ENCODE peak calls at places on chromosomes 6 and 20, in four cellular contexts. J is mammary epithelial cell, I is cardiac muscle cell, B is GM23338. S is an unnamed sample.

GRCh38 chr6:78611886-78612480 is 255.4 kb upstream of the IRAK1BP1 start:
- DNase-seq in B (peak), I (peak), J (no peak), S (no peak)

GRCh38 chr6:170052991-170053821 is 237.7 kb downstream of the DLL1 start:
- DNase-seq in I (no peak), B (no peak), J (no peak), S (no peak)

GRCh38 chr6:131208787-131209186 is 73.5 kb downstream of the AKAP7 start:
- DNase-seq in B (no peak), I (no peak), J (no peak), S (no peak)

GRCh38 chr6:3516094-3516493 is 59.2 kb upstream of the SLC22A23 start:
- DNase-seq in B (no peak), I (no peak), J (peak), S (no peak)

GRCh38 chr20:53896041-53896440 is 174.4 kb downstream of the BCAS1 start:
- DNase-seq in I (no peak), J (no peak), B (no peak), S (no peak)

GRCh38 chr6:13268914-13269532 is 59.3 kb downstream of the TBC1D7 start:
- DNase-seq in J (peak), B (peak), I (peak), S (no peak)

GRCh38 chr6:168927026-168927425 is 326.6 kb downstream of the THBS2 start:
- DNase-seq in B (no peak), I (no peak), J (no peak), S (no peak)

GRCh38 chr20:51661609-51662178 is 106.5 kb downstream of the ATP9A start:
- DNase-seq in I (no peak), B (no peak), J (peak), S (peak)

DNA sequence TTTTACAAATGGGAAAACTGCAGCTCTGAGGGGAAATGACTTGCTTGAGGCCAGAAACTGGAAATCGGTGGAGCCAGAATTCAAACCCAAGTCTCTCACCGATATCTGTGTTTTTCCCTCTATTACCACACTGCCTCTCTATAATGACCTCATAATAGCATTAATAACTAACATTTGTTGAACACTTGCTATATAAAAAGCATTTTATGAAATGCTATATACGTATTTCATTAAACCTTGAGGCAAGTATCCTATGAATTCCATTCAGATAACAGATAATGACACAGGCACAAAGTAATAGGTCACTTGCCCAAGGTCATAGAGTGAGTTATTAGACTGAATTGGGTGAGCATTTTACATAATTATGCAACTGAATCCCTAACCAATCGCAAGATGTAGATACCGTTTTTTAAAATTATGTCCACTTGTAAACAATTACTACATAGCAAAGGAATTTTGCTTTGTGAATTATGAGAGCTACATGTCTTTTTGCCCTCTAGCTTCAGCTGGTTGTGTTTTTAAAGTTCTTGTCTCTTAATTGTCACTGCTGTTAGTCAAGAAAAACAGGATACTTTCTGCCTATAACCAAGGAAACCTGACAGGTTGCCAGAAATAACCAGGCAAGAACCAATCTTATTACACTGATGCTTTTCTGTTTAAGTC is 4.7 kb downstream of the DSN1 start:
- DNase-seq in I (no peak), B (no peak), J (no peak), S (no peak)
- H3K4me3 ChIP-seq in I (no peak), B (no peak), J (no peak), S (no peak)

GRCh38 chr6:45607818-45608217 is 230.1 kb upstream of the SUPT3H start:
- DNase-seq in B (no peak), J (peak), I (no peak), S (no peak)

GRCh38 chr6:45610374-45610773 is 232.6 kb upstream of the SUPT3H start:
- DNase-seq in B (no peak), I (no peak), J (no peak), S (no peak)

GRCh38 chr6:45609141-45609638 is 231.5 kb upstream of the SUPT3H start:
- DNase-seq in J (no peak), B (no peak), I (no peak), S (no peak)

GRCh38 chr6:45606831-45607400 is 229.2 kb upstream of the SUPT3H start:
- DNase-seq in J (no peak), I (no peak), B (no peak), S (no peak)

GRCh38 chr6:45608252-45608911 is 230.6 kb upstream of the SUPT3H start:
- DNase-seq in I (no peak), J (peak), B (no peak), S (no peak)
- TF ChIP-seq CTCF in I (no peak), J (no peak), B (no peak), S (no peak)

DNA sequence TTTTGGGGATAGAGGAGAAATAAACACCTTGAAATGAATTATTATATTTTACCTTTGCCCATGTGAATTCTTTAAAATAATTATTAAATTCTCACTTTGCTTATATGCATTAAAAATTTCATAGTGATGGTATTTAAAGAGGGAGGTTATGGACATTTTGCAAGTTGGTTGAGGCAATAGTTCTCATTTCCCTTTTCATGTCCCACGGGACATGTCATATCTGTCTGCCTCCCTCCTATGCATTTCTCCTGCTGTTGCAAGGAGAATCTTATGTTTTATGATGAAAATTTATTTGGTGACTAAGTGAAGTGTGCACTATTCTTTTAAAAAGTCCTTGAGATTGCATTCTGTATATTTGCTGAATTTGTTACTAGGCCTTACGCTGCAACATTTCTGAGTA is 67.2 kb downstream of the UTRN start:
- DNase-seq in I (no peak), B (no peak), J (no peak), S (no peak)
- H3K4me3 ChIP-seq in I (no peak), B (no peak), J (no peak), S (peak)

DNA sequence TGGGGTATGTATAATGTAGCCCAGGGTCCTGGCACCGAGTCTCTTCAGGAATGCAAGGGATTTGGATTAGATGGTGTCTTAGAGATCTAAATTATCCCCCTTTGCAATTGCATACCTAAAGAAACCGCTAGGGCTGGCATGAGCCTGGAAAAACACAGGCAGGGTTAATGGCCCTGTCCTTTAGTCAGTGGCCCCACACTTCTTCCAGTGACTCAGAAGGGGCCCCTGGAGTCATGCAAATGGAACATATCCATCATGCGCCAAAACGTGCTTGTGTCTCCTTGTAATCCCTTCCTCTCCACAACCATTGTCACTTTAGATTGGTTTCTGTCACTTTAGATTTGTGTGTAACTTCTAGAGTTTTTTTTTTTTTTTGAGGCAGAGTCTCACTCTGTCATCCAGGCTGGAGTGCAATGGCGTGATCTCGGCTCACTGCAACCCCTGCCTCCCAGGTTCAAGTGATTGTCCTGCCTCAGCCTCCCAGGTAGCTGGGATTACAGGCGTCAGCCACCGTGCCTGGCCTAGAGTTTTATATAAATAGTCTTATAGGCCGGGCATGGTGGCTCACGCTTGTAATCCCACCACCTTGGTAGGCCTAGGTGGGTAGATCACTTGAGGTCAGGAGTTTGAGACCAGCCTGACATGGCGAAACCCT is 8.7 kb upstream of the MYBL2 start:
- DNase-seq in I (no peak), J (peak), B (peak), S (no peak)
- TF ChIP-seq CTCF in I (no peak), J (peak), B (peak), S (no peak)

DNA sequence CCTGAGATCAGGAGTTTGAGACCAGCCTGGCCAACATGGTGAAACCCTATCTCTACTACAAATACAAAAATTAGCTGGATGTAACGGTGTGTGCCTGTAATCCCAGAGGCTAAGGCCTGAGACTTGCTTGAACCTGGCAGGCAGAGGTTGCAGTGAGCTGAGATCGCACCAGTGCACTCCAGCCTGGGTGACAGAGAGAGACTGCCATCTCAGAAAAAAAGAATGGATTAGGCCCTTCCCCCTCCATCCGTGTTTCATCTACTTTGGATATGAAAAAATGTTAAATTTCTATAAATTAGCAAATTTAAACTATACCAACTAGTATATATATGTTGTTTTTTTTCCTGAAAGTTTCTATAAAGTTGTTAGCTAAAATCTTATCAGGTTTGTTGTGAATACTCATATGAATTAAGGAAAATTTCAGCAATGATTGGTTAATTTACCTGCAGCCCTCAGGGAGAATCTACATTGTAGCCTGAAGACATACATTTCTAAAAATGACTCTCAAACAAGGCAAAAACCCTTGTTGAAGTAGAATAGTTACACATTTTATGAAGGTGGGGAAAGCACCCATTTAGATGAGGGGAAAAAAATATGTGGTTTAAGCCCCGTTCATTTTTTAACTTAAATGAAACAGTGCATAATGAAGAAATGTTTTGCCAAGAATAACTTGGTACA is 120.9 kb downstream of the TIAM2 start:
- DNase-seq in J (no peak), I (no peak), B (no peak), S (no peak)
- H3K4me3 ChIP-seq in J (no peak), I (no peak), B (no peak), S (no peak)

DNA sequence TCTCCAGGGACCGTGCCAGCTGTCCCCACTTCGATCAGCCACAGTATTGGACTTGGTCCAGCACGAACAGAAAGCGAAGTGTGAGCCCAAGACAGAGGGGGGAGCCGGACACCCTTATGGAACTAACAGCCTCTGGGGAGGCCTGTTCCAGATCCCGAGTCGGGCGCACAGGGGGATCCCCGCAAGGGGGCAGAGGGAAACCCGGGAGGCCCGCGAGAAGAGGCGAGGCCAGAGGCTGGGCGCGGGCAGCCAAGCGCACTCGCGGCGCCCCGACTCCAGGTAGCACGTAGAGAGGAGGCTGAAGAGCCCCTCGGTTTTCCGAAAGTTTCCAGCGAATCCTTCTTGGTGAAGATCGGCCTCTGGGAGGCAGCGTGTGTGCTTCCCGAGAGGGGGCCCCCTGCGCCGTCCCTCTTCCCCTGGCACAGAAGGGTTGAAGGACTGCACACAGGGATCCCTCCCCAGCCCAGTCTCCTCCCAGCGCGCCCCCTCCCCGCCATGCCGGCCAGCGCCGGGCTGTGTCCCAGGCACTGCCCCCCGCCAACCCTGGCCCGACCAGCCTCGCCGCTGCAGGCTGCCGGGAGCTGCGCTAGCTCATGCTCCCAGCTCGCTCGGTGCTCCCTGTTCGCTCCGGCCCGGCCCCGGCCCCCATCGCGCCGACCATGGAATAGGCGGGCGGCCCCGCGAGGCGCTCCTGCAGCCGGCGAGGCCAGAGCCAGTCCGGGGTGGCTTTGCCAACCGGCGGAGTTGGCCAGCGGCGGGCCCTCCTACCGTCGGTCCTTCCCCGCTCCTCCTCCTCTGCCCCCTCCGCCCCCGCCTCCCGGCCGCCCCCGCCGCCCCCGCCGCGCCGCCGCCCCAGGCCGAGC is 550 bp upstream of the SLC24A3 start:
- DNase-seq in B (peak), I (peak), J (no peak), S (no peak)
- TF ChIP-seq CTCF in B (peak), I (no peak), J (no peak), S (no peak)

DNA sequence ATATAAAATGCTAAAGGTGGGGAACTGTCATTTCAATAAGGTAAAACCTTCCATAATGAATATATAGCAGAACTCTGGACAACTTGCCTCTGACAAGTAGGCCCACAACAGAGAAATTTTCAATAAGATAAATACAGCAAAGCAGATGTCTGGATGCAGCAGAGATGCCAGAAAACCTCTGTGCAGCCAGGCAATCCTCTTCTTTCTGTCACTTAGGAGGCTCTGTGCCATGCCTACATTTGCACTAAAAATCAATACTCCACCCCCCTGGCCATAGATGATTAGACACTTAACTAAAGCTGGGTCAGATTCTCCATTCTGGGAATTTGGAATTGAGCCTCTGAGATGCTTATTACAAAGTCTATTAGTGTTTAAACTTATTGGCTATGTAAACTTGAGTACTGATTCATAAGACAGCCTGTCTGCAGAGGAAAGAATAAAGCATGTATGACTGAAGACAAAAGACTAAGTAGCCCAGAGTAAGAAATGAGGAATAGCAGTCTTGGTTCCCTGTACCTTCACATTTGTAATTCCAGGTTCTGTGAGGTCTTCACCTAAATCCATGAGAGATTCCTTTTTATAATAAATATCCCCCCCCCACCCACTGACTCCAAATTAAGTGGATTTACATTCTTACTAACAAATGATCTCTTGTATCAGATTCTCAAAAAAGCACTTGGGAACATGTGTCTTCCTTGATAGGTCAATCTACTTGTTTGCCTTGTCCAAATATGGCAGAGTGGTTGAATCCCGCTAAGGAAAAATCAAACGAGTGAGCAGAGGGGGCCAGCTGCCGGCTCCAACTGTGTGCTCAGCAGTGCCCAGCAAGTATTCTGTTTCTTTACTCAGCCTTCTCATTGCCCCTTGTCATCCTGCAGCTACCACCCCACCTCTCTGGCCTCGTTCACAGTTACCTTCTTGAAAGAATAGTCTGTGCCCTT is 20.4 kb downstream of the MAN1A1 start:
- DNase-seq in I (no peak), J (no peak), B (no peak), S (no peak)
- H3K4me3 ChIP-seq in I (no peak), J (no peak), B (no peak), S (no peak)

DNA sequence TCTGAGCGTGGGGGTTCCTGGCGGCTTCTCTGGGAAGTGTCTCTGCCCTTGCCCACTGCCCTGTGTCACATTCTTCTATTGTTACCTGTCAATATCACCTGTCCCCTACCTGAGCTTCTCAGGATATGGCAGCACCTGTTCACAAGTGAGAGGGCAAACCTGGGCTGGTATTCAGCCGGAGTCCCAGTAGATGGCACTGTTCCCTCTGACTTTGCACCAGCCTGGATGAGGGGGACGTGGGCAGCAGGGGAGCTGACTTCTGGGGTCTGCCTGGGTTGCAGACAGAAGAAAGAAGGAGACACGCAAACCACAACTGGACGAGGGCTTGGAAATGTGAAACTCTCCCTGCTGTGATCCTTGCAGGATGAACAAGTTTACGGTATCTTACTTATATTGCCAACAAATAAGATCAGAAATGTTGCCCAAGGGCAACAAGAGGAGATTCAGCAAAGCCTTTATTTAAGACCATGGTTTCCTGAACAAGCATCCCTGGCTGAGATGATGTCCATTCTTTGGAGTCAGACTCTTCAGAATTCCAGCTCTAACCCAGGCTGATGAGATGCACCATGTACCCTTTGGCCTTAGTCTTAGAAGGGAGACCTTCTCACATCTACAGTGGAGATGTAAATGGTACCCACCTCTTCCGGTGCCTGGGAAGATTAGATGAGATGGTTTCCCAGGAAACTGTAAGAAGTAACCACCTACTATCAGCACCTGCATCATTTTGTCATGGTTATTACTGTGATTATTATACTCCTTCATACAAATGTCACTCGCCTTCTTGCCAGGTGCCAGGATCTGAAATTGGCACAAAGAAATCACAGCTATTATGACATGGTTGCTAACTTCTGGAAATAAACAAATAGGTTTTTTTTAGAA is 400.0 kb upstream of the CDH4 start:
- DNase-seq in I (peak), J (no peak), B (peak), S (no peak)
- TF ChIP-seq CTCF in I (no peak), J (peak), B (peak), S (no peak)

S was measured in CD8-positive, alpha-beta T cell.